ENCODE peak calls at places on chromosomes 3 and 15, in five cellular contexts. V is A673, U is cardiac muscle cell, N is HCT116, Z is esophagus squamous epithelium. P is an unnamed sample.

GRCh38 chr3:146375214-146375613 is 94.1 kb downstream of the PLSCR2 start:
- DNase-seq in V (no peak), U (peak; percentile 63), N (no peak), Z (no peak), P (no peak)

GRCh38 chr15:98547741-98548166 is 100.6 kb upstream of the IGF1R start:
- DNase-seq in V (peak; percentile 14), U (peak; percentile 40), N (no peak), Z (no peak), P (no peak)

GRCh38 chr3:125144653-125145314 is 67.8 kb downstream of the SLC12A8 start:
- DNase-seq in V (no peak), U (no peak), N (no peak), Z (no peak), P (no peak)

GRCh38 chr3:100629728-100630127 is 20.3 kb downstream of the ADGRG7 start:
- DNase-seq in V (no peak), U (peak; percentile 7), N (no peak), Z (no peak), P (no peak)

GRCh38 chr3:114498779-114499370 is 205.0 kb downstream of the TIGIT start:
- DNase-seq in V (peak; percentile 63), U (peak; percentile 82), N (peak; percentile 94), Z (no peak), P (no peak)

GRCh38 chr3:102085431-102086226 is 236.3 kb downstream of the NFKBIZ start:
- DNase-seq in V (peak; percentile 36), U (no peak), N (no peak), Z (no peak), P (no peak)

GRCh38 chr3:45218578-45219390 is 7.3 kb downstream of the TMEM158 start:
- DNase-seq in V (no peak), U (peak; percentile 50), N (no peak), Z (no peak), P (no peak)

GRCh38 chr3:5115506-5116162 is 6.5 kb upstream of the ARL8B start:
- DNase-seq in V (peak; percentile 48), U (no peak), N (no peak), Z (no peak), P (no peak)

GRCh38 chr15:98823012-98823458 is 174.7 kb downstream of the IGF1R start:
- DNase-seq in V (peak; percentile 28), U (peak; percentile 46), N (no peak), Z (no peak), P (no peak)

GRCh38 chr3:171349392-171349791 is 110.8 kb downstream of the TNIK start:
- DNase-seq in V (peak; percentile 14), U (no peak), N (no peak), Z (no peak), P (no peak)

GRCh38 chr3:189947948-189948723 is 172.6 kb downstream of the P3H2 start:
- DNase-seq in V (peak; percentile 79), U (peak; percentile 58), N (no peak), Z (no peak), P (no peak)

GRCh38 chr3:105166893-105167292 is 199.8 kb upstream of the ALCAM start:
- DNase-seq in V (no peak), U (no peak), N (no peak), Z (no peak), P (no peak)

GRCh38 chr3:190265795-190266194 is 56.5 kb downstream of the CLDN1 start:
- DNase-seq in V (no peak), U (peak; percentile 53), N (peak; percentile 34), Z (no peak), P (no peak)

DNA sequence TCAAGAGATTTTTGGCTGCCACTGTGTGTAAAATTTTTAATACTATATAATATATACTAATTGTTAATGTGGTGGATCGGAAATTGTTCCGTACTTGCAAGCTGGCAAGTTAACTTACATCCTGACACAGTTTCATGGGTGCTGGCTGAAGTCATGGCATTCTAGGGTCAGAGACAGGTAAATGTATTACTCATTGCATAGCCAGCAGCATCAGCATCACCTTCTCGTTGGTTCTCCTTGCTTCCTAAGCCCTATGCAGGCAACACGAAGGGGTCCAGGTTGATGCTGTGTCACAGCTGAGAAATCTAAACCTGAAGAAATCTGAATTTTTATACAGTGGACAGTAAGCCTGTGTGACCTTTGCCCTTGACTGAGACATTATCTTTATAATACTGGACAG is 162.7 kb downstream of the KLHL25 start:
- DNase-seq in V (no peak), U (no peak), N (no peak), Z (no peak), P (no peak)
- H3K4me1 ChIP-seq in V (peaks cover 6% of the 10 kb centered on the region), U (peaks cover 3% of the 10 kb centered on the region), N (no peaks in the 10 kb centered on the region), Z (peaks cover 21% of the 10 kb centered on the region), P (peaks cover 50% of the 10 kb centered on the region)

DNA sequence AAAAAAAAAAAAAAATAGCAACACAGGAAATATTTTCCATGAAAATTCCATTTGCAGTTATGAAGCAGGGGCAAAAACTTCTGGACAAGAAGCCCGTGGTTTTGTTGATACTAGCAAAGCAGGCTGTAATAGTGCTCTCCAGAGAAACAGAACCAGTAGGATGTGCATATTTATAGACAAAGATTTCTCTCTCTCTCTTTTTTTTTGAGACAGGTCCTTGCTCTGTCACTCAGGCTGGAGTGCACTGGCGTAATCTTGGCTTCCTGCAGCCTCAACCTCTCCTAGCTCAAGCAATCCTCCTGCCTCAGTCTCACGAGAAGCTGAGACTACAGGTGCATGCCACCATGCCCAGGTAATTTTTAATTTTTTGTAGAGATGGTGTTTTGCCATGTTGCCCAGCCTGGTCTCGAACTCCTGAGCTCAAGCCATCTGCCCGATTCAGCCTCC is 67.1 kb upstream of the CHD2 start:
- DNase-seq in V (no peak), U (peak; percentile 63), N (no peak), Z (no peak), P (no peak)
- H3K4me3 ChIP-seq in V (no peak overlapping the region), U (no peak overlapping the region), N (no peak overlapping the region), Z (no peak overlapping the region), P (peak overlapping the region; percentile 63)

GRCh38 chr3:37032961-37033360 is 39.6 kb downstream of the MLH1 start:
- DNase-seq in V (peak; percentile 15), U (peak; percentile 84), N (no peak), Z (no peak), P (no peak)
- H3K36me3 ChIP-seq in V (peaks cover 71% of the 10 kb centered on the region), U (peaks cover 26% of the 10 kb centered on the region), N (peaks cover 51% of the 10 kb centered on the region), Z (no peaks in the 10 kb centered on the region), P (no peaks in the 10 kb centered on the region)

DNA sequence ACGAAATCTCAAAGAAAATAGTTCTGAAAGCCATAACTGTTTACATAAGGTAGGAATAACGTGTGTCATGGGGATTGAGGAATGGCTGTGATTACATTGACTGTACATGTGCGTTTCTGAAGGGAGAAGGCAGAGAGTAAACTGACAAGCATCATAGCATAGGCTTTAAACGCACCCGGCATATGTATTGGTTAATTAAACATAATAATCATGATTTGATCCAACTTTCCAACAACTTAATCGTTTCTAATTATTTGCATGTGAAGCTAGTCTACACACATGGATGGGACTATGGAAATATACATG is 3.3 kb downstream of the TMEM108 start:
- DNase-seq in V (no peak), U (no peak), N (no peak), Z (no peak), P (no peak)
- H3K4me1 ChIP-seq in V (peaks cover 3% of the 10 kb centered on the region), U (peaks cover 5% of the 10 kb centered on the region), N (no peaks in the 10 kb centered on the region), Z (peaks cover 6% of the 10 kb centered on the region), P (peaks cover 25% of the 10 kb centered on the region)

DNA sequence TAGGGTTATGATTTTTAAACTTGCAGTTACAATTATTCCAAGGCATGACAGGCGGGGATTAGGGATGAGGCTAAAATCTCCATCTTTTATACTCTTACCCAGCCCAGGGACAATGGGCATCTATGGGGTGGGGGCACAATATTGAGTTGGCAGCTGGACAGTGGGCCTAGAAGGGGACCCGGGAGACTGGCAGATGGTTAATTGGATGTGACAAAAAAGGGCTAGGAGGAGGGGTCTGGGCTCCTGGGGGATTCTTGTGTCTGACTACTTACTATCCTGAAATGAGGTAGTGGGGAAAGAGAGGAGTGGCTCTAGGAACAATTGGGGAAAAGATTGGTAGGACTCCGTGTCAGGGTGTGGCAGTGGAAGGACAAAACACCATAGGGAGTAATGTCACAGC is 53.0 kb upstream of the ROPN1 start:
- DNase-seq in V (no peak), U (no peak), N (no peak), Z (no peak), P (no peak)
- H3K4me3 ChIP-seq in V (no peak overlapping the region), U (no peak overlapping the region), N (no peak overlapping the region), Z (no peak overlapping the region), P (no peak overlapping the region)

GRCh38 chr15:42413914-42414313 is 54.6 kb downstream of the CAPN3 start:
- DNase-seq in V (no peak), U (no peak), N (no peak), Z (no peak), P (no peak)
- H3K36me3 ChIP-seq in V (peaks cover 36% of the 10 kb centered on the region), U (peaks cover 13% of the 10 kb centered on the region), N (peaks cover 13% of the 10 kb centered on the region), Z (peaks cover 34% of the 10 kb centered on the region), P (peaks cover 45% of the 10 kb centered on the region)

P was measured in thoracic aorta.